ENCODE peak calls at places on chromosomes 13 and 19, in five cellular contexts. One of them, this sample, is unnamed.

GRCh38 chr13:72692884-72693514 is 34.4 kb downstream of the MZT1 start:
- DNase-seq in NCI-H1092 treated with DMSO at 0.1 percent for 48 hours: no peak
- DNase-seq in GM12892: no peak
- DNase-seq in activated naive CD4-positive, alpha-beta T cell: no peak
- DNase-seq in stimulated activated CD4-positive, alpha-beta T cell treated with anti-CD3 and anti-CD28 coated beads, Interleukin-12 subunit alpha, Interleukin-12 subunit beta, amount 100 ng/mL, for 48 hours: no peak
- DNase-seq in this sample: no peak

GRCh38 chr19:47330466-47330869 is 1.5 kb upstream of the C5AR2 start:
- DNase-seq in NCI-H1092 treated with DMSO at 0.1 percent for 48 hours: no peak
- DNase-seq in GM12892: no peak
- DNase-seq in activated naive CD4-positive, alpha-beta T cell: no peak
- DNase-seq in stimulated activated CD4-positive, alpha-beta T cell treated with anti-CD3 and anti-CD28 coated beads, Interleukin-12 subunit alpha, Interleukin-12 subunit beta, amount 100 ng/mL, for 48 hours: no peak
- DNase-seq in this sample: no peak

GRCh38 chr13:31965361-31966066 is 66.1 kb upstream of the FRY start:
- DNase-seq in NCI-H1092 treated with DMSO at 0.1 percent for 48 hours: no peak
- DNase-seq in GM12892: no peak
- DNase-seq in activated naive CD4-positive, alpha-beta T cell: no peak
- DNase-seq in stimulated activated CD4-positive, alpha-beta T cell treated with anti-CD3 and anti-CD28 coated beads, Interleukin-12 subunit alpha, Interleukin-12 subunit beta, amount 100 ng/mL, for 48 hours: no peak
- DNase-seq in this sample: no peak

GRCh38 chr19:13790354-13790753 is 4.9 kb upstream of the ZSWIM4 start:
- DNase-seq in NCI-H1092 treated with DMSO at 0.1 percent for 48 hours: no peak
- DNase-seq in GM12892: no peak
- DNase-seq in activated naive CD4-positive, alpha-beta T cell: no peak
- DNase-seq in stimulated activated CD4-positive, alpha-beta T cell treated with anti-CD3 and anti-CD28 coated beads, Interleukin-12 subunit alpha, Interleukin-12 subunit beta, amount 100 ng/mL, for 48 hours: no peak
- DNase-seq in this sample: no peak

GRCh38 chr13:99982021-99982740 is 597 bp downstream of the ZIC2 start:
- DNase-seq in NCI-H1092 treated with DMSO at 0.1 percent for 48 hours: peak
- DNase-seq in GM12892: no peak
- DNase-seq in activated naive CD4-positive, alpha-beta T cell: no peak
- DNase-seq in stimulated activated CD4-positive, alpha-beta T cell treated with anti-CD3 and anti-CD28 coated beads, Interleukin-12 subunit alpha, Interleukin-12 subunit beta, amount 100 ng/mL, for 48 hours: no peak
- DNase-seq in this sample: no peak

GRCh38 chr19:17520865-17521264 is 9.4 kb downstream of the PGLS start:
- DNase-seq in NCI-H1092 treated with DMSO at 0.1 percent for 48 hours: no peak
- DNase-seq in GM12892: no peak
- DNase-seq in activated naive CD4-positive, alpha-beta T cell: no peak
- DNase-seq in stimulated activated CD4-positive, alpha-beta T cell treated with anti-CD3 and anti-CD28 coated beads, Interleukin-12 subunit alpha, Interleukin-12 subunit beta, amount 100 ng/mL, for 48 hours: no peak
- DNase-seq in this sample: no peak

GRCh38 chr19:13610042-13610691 is 103.9 kb upstream of the CACNA1A start:
- DNase-seq in NCI-H1092 treated with DMSO at 0.1 percent for 48 hours: peak
- DNase-seq in GM12892: no peak
- DNase-seq in activated naive CD4-positive, alpha-beta T cell: no peak
- DNase-seq in stimulated activated CD4-positive, alpha-beta T cell treated with anti-CD3 and anti-CD28 coated beads, Interleukin-12 subunit alpha, Interleukin-12 subunit beta, amount 100 ng/mL, for 48 hours: no peak
- DNase-seq in this sample: peak

GRCh38 chr13:75480691-75481175 is 1.2 kb downstream of the TBC1D4 start:
- DNase-seq in NCI-H1092 treated with DMSO at 0.1 percent for 48 hours: peak
- DNase-seq in GM12892: no peak
- DNase-seq in activated naive CD4-positive, alpha-beta T cell: no peak
- DNase-seq in stimulated activated CD4-positive, alpha-beta T cell treated with anti-CD3 and anti-CD28 coated beads, Interleukin-12 subunit alpha, Interleukin-12 subunit beta, amount 100 ng/mL, for 48 hours: peak
- DNase-seq in this sample: peak

GRCh38 chr13:28558567-28558966 is 63.6 kb upstream of the FLT1 start:
- DNase-seq in NCI-H1092 treated with DMSO at 0.1 percent for 48 hours: no peak
- DNase-seq in GM12892: no peak
- DNase-seq in activated naive CD4-positive, alpha-beta T cell: no peak
- DNase-seq in stimulated activated CD4-positive, alpha-beta T cell treated with anti-CD3 and anti-CD28 coated beads, Interleukin-12 subunit alpha, Interleukin-12 subunit beta, amount 100 ng/mL, for 48 hours: no peak
- DNase-seq in this sample: peak

GRCh38 chr19:12043752-12044422 is 8.4 kb upstream of the ZNF433 start:
- DNase-seq in NCI-H1092 treated with DMSO at 0.1 percent for 48 hours: no peak
- DNase-seq in GM12892: no peak
- DNase-seq in activated naive CD4-positive, alpha-beta T cell: no peak
- DNase-seq in stimulated activated CD4-positive, alpha-beta T cell treated with anti-CD3 and anti-CD28 coated beads, Interleukin-12 subunit alpha, Interleukin-12 subunit beta, amount 100 ng/mL, for 48 hours: no peak
- DNase-seq in this sample: no peak

GRCh38 chr13:40780822-40781401 is 8.5 kb upstream of the SLC25A15 start:
- DNase-seq in NCI-H1092 treated with DMSO at 0.1 percent for 48 hours: no peak
- DNase-seq in GM12892: no peak
- DNase-seq in activated naive CD4-positive, alpha-beta T cell: no peak
- DNase-seq in stimulated activated CD4-positive, alpha-beta T cell treated with anti-CD3 and anti-CD28 coated beads, Interleukin-12 subunit alpha, Interleukin-12 subunit beta, amount 100 ng/mL, for 48 hours: no peak
- DNase-seq in this sample: no peak

This sample was measured in NCI-H1105 treated with DMSO at 0.1 percent for 48 hours.